ENCODE peak calls at places on chromosomes 2 and 18, in four cellular contexts. One of them, this sample, is unnamed. For H3K4me1, the result is how much of the 10 kb centered on the place peaks cover.

GRCh38 chr2:45293182-45293581 is 283.9 kb upstream of the SIX2 start:
- DNase-seq in GM23248: peak
- DNase-seq in endothelial cell of umbilical vein: peak
- DNase-seq in K562: no peak
- DNase-seq in this sample: no peak

GRCh38 chr18:77145364-77145901 is 12.8 kb upstream of the MBP start:
- DNase-seq in GM23248: no peak
- DNase-seq in endothelial cell of umbilical vein: no peak
- DNase-seq in K562: no peak
- DNase-seq in this sample: no peak

GRCh38 chr2:216857131-216857550 is 2.7 kb downstream of the TNP1 start:
- DNase-seq in GM23248: peak
- DNase-seq in endothelial cell of umbilical vein: no peak
- DNase-seq in K562: no peak
- DNase-seq in this sample: no peak

GRCh38 chr2:101779652-101780051 is 82.1 kb downstream of the MAP4K4 start:
- DNase-seq in GM23248: no peak
- DNase-seq in endothelial cell of umbilical vein: no peak
- DNase-seq in K562: no peak
- DNase-seq in this sample: no peak

GRCh38 chr2:231717281-231718180 is 9.2 kb downstream of the PTMA start:
- DNase-seq in GM23248: peak
- DNase-seq in endothelial cell of umbilical vein: no peak
- DNase-seq in K562: peak
- DNase-seq in this sample: peak

GRCh38 chr2:177165731-177166711 is 46.6 kb upstream of the HNRNPA3 start:
- DNase-seq in GM23248: peak
- DNase-seq in endothelial cell of umbilical vein: peak
- DNase-seq in K562: no peak
- DNase-seq in this sample: no peak

GRCh38 chr2:166158546-166158945 is 30.7 kb upstream of the SCN1A start:
- DNase-seq in GM23248: peak
- DNase-seq in endothelial cell of umbilical vein: no peak
- DNase-seq in K562: no peak
- DNase-seq in this sample: no peak

GRCh38 chr18:21669736-21670135 is 34.8 kb downstream of the ABHD3 start:
- DNase-seq in GM23248: no peak
- DNase-seq in endothelial cell of umbilical vein: peak
- DNase-seq in K562: no peak
- DNase-seq in this sample: no peak

GRCh38 chr2:7118606-7119503 is 201.6 kb downstream of the RNF144A start:
- DNase-seq in GM23248: peak
- DNase-seq in endothelial cell of umbilical vein: no peak
- DNase-seq in K562: peak
- DNase-seq in this sample: no peak

GRCh38 chr2:154391051-154391450 is 307.4 kb upstream of the KCNJ3 start:
- DNase-seq in GM23248: no peak
- DNase-seq in endothelial cell of umbilical vein: no peak
- DNase-seq in K562: no peak
- DNase-seq in this sample: no peak

GRCh38 chr18:9401166-9401565 is 66.6 kb downstream of the TWSG1 start:
- DNase-seq in GM23248: no peak
- DNase-seq in endothelial cell of umbilical vein: peak
- DNase-seq in K562: no peak
- DNase-seq in this sample: no peak

GRCh38 chr2:238082858-238083257 is 17.3 kb upstream of the ESPNL start:
- DNase-seq in GM23248: no peak
- DNase-seq in endothelial cell of umbilical vein: no peak
- DNase-seq in K562: no peak
- DNase-seq in this sample: no peak

GRCh38 chr2:239776441-239777033 is 248.6 kb downstream of the NDUFA10 start:
- DNase-seq in GM23248: no peak
- DNase-seq in endothelial cell of umbilical vein: no peak
- DNase-seq in K562: no peak
- DNase-seq in this sample: no peak

GRCh38 chr2:173649527-173650219 is 295.0 kb downstream of the CDCA7 start:
- DNase-seq in GM23248: no peak
- DNase-seq in endothelial cell of umbilical vein: no peak
- DNase-seq in K562: no peak
- DNase-seq in this sample: no peak

GRCh38 chr2:210617318-210617717 is 60.9 kb downstream of the CPS1 start:
- DNase-seq in GM23248: no peak
- DNase-seq in endothelial cell of umbilical vein: no peak
- DNase-seq in K562: no peak
- DNase-seq in this sample: no peak

GRCh38 chr2:26740890-26741302 is 23.2 kb upstream of the SLC35F6 start:
- DNase-seq in GM23248: peak
- DNase-seq in endothelial cell of umbilical vein: no peak
- DNase-seq in K562: peak
- DNase-seq in this sample: no peak

GRCh38 chr18:71942433-71942832 is 601.7 kb downstream of the CBLN2 start:
- DNase-seq in GM23248: no peak
- DNase-seq in endothelial cell of umbilical vein: no peak
- DNase-seq in K562: no peak
- DNase-seq in this sample: no peak

GRCh38 chr2:196500686-196501431 is 138.7 kb upstream of the CCDC150 start:
- DNase-seq in GM23248: peak
- DNase-seq in endothelial cell of umbilical vein: no peak
- DNase-seq in K562: peak
- DNase-seq in this sample: no peak

GRCh38 chr2:154490540-154490939 is 208.0 kb upstream of the KCNJ3 start:
- DNase-seq in GM23248: no peak
- DNase-seq in endothelial cell of umbilical vein: no peak
- DNase-seq in K562: no peak
- DNase-seq in this sample: no peak

GRCh38 chr18:70154591-70155194 is 50.8 kb downstream of the RTTN start:
- DNase-seq in GM23248: peak
- DNase-seq in endothelial cell of umbilical vein: no peak
- DNase-seq in K562: no peak
- DNase-seq in this sample: no peak

GRCh38 chr2:127790694-127791529 is 20.1 kb downstream of the WDR33 start:
- DNase-seq in GM23248: peak
- DNase-seq in endothelial cell of umbilical vein: no peak
- DNase-seq in K562: no peak
- DNase-seq in this sample: no peak

GRCh38 chr2:127675335-127676261 is at the start of gene LIMS2:
- DNase-seq in GM23248: peak
- DNase-seq in endothelial cell of umbilical vein: peak
- DNase-seq in K562: no peak
- DNase-seq in this sample: peak

GRCh38 chr2:172643142-172643541 is 87.3 kb downstream of the PDK1 start:
- DNase-seq in GM23248: peak
- DNase-seq in endothelial cell of umbilical vein: no peak
- DNase-seq in K562: peak
- DNase-seq in this sample: no peak

GRCh38 chr2:9154061-9154460 is 52.6 kb upstream of the ASAP2 start:
- DNase-seq in GM23248: no peak
- DNase-seq in endothelial cell of umbilical vein: no peak
- DNase-seq in K562: no peak
- DNase-seq in this sample: no peak
- H3K4me3 ChIP-seq in GM23248: no peak
- H3K4me3 ChIP-seq in endothelial cell of umbilical vein: no peak
- H3K4me3 ChIP-seq in K562: no peak
- H3K4me3 ChIP-seq in this sample: no peak

GRCh38 chr18:23451011-23451410 is 2.1 kb upstream of the RIOK3 start:
- DNase-seq in GM23248: no peak
- DNase-seq in endothelial cell of umbilical vein: no peak
- DNase-seq in K562: no peak
- DNase-seq in this sample: no peak

GRCh38 chr18:23452347-23452727 is 750 bp upstream of the RIOK3 start:
- DNase-seq in GM23248: no peak
- DNase-seq in endothelial cell of umbilical vein: no peak
- DNase-seq in K562: no peak
- DNase-seq in this sample: no peak

GRCh38 chr18:23451491-23451890 is 1.6 kb upstream of the RIOK3 start:
- DNase-seq in GM23248: no peak
- DNase-seq in endothelial cell of umbilical vein: no peak
- DNase-seq in K562: no peak
- DNase-seq in this sample: no peak

GRCh38 chr18:23452728-23453656 is at the start of gene RIOK3:
- DNase-seq in GM23248: peak
- DNase-seq in endothelial cell of umbilical vein: peak
- DNase-seq in K562: peak
- DNase-seq in this sample: peak

GRCh38 chr18:23453657-23454011 is 547 bp downstream of the RIOK3 start:
- DNase-seq in GM23248: peak
- DNase-seq in endothelial cell of umbilical vein: peak
- DNase-seq in K562: no peak
- DNase-seq in this sample: no peak
- H3K9ac ChIP-seq in GM23248: peak
- H3K9ac ChIP-seq in endothelial cell of umbilical vein: peak
- H3K9ac ChIP-seq in K562: peak
- H3K9ac ChIP-seq in this sample: peak

GRCh38 chr2:27960237-27960912 is 69.8 kb downstream of the BABAM2 start:
- DNase-seq in GM23248: peak
- DNase-seq in endothelial cell of umbilical vein: peak
- DNase-seq in K562: no peak
- DNase-seq in this sample: no peak
- H3K4me1 ChIP-seq in GM23248: half or more
- H3K4me1 ChIP-seq in endothelial cell of umbilical vein: under half
- H3K4me1 ChIP-seq in K562: under half
- H3K4me1 ChIP-seq in this sample: under half

GRCh38 chr18:32468147-32468845 is 2.4 kb downstream of the GAREM1 start:
- DNase-seq in GM23248: no peak
- DNase-seq in endothelial cell of umbilical vein: no peak
- DNase-seq in K562: no peak
- DNase-seq in this sample: no peak
- H3K4me3 ChIP-seq in GM23248: no peak
- H3K4me3 ChIP-seq in endothelial cell of umbilical vein: no peak
- H3K4me3 ChIP-seq in K562: no peak
- H3K4me3 ChIP-seq in this sample: peak

GRCh38 chr18:48973731-48974130 is 23.0 kb upstream of the SMAD7 start:
- DNase-seq in GM23248: peak
- DNase-seq in endothelial cell of umbilical vein: no peak
- DNase-seq in K562: no peak
- DNase-seq in this sample: no peak

GRCh38 chr18:48975221-48975816 is 24.6 kb upstream of the SMAD7 start:
- DNase-seq in GM23248: peak
- DNase-seq in endothelial cell of umbilical vein: no peak
- DNase-seq in K562: no peak
- DNase-seq in this sample: peak

GRCh38 chr18:48974304-48975220 is 23.8 kb upstream of the SMAD7 start:
- DNase-seq in GM23248: peak
- DNase-seq in endothelial cell of umbilical vein: no peak
- DNase-seq in K562: no peak
- DNase-seq in this sample: no peak

GRCh38 chr18:48977914-48978313 is 27.1 kb upstream of the SMAD7 start:
- DNase-seq in GM23248: no peak
- DNase-seq in endothelial cell of umbilical vein: no peak
- DNase-seq in K562: no peak
- DNase-seq in this sample: no peak

DNA sequence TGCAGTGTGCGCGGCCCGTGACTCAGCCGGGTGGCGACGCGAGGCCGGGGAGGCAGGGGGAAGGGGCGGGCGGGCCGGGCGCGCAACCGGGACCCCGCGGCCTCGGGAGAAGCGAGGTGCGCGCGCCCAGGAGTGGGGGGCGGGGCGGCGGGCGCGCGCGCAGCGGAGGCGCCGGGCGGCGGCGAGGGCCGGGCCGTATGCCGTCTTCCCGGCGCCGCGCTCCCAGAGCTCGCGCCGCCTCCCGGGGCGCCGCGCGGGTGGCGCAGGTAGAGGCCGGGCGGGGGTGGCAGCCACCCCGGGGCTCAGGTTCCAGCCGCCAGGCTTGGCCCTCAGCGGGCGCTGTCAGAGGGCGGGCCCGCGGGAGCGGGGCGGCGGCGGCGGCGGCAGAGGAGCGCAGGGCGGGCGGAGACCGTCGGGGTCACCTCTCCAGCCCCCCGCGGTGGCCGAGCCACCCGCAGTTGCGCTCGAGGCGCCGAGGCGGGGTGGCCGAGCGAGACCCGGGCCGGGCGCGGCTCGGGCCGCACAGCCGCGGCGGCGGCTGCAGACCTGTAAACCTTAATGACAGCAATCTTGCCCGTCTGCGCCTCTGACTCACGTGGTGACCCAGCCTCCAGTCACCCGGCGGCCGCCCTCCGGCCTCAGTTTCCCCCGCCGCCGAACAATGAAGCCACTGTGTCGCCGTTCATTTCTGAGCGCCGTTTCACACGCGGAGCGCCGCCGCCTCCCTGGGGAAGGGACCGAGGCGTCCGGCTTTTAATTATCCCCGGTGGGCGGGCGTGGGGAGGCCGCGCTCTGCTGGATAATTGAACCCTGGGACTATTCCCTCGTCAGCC is 25.3 kb upstream of the SMAD7 start:
- DNase-seq in GM23248: peak
- DNase-seq in endothelial cell of umbilical vein: peak
- DNase-seq in K562: peak
- DNase-seq in this sample: peak
- H3K9ac ChIP-seq in GM23248: peak
- H3K9ac ChIP-seq in endothelial cell of umbilical vein: peak
- H3K9ac ChIP-seq in K562: peak
- H3K9ac ChIP-seq in this sample: peak

DNA sequence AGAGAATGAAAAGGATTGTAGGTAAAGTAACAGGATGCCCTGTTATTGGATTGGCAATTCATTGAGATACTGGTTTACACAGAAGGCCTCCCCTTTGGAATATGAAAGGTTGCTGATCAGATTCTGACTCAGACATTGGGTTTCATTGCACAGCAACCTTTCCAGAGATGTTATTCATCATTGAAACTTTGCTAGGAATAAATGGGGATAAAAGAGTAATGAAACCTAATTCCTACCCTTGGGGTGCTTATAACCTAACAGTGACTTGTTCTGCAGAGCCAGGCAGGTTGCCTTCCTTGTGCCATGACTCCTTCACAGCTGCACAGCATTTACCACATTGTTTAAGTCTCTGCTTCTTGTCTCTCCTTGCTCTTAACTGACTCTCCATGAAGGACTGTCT is 5.0 kb downstream of the NAB1 start:
- DNase-seq in GM23248: peak
- DNase-seq in endothelial cell of umbilical vein: no peak
- DNase-seq in K562: no peak
- DNase-seq in this sample: no peak
- H3K4me1 ChIP-seq in GM23248: under half
- H3K4me1 ChIP-seq in endothelial cell of umbilical vein: under half
- H3K4me1 ChIP-seq in K562: under half
- H3K4me1 ChIP-seq in this sample: under half

GRCh38 chr2:55049794-55050132 is 488 bp downstream of the RTN4 start:
- DNase-seq in GM23248: peak
- DNase-seq in endothelial cell of umbilical vein: no peak
- DNase-seq in K562: no peak
- DNase-seq in this sample: no peak

GRCh38 chr2:55052087-55053061 is 2.1 kb upstream of the RTN4 start:
- DNase-seq in GM23248: no peak
- DNase-seq in endothelial cell of umbilical vein: no peak
- DNase-seq in K562: no peak
- DNase-seq in this sample: no peak

GRCh38 chr2:55050133-55050994 is at the start of gene RTN4:
- DNase-seq in GM23248: peak
- DNase-seq in endothelial cell of umbilical vein: peak
- DNase-seq in K562: peak
- DNase-seq in this sample: peak

GRCh38 chr2:55048925-55049793 is 1.1 kb downstream of the RTN4 start:
- DNase-seq in GM23248: peak
- DNase-seq in endothelial cell of umbilical vein: peak
- DNase-seq in K562: peak
- DNase-seq in this sample: peak

GRCh38 chr2:55051026-55051866 is 995 bp upstream of the RTN4 start:
- DNase-seq in GM23248: peak
- DNase-seq in endothelial cell of umbilical vein: peak
- DNase-seq in K562: peak
- DNase-seq in this sample: no peak
- H3K4me3 ChIP-seq in GM23248: peak
- H3K4me3 ChIP-seq in endothelial cell of umbilical vein: peak
- H3K4me3 ChIP-seq in K562: peak
- H3K4me3 ChIP-seq in this sample: peak